ENCODE peak calls at places on chromosomes 3 and 15, in four cellular contexts. R, S, X and D are unnamed samples.
A peak's percentile ranks its signal among the peaks of the same experiment; 100 is the strongest.

GRCh38 chr3:139608924-139609323 is 68.8 kb downstream of the NMNAT3 start:
- DNase-seq in R (no peak), S (no peak), X (no peak), D (no peak)

GRCh38 chr3:108485146-108485545 is 25.2 kb downstream of the MYH15 start:
- DNase-seq in R (no peak), S (no peak), X (no peak), D (no peak)

GRCh38 chr3:72892870-72893269 is 5.0 kb downstream of the GXYLT2 start:
- DNase-seq in R (no peak), S (no peak), X (no peak), D (no peak)

GRCh38 chr3:186512570-186513302 is 31.4 kb downstream of the CRYGS start:
- DNase-seq in R (no peak), S (no peak), X (no peak), D (no peak)

GRCh38 chr3:52787672-52788625 is 6.6 kb upstream of the ITIH3 start:
- DNase-seq in R (peak; percentile 69), S (peak; percentile 73), X (peak; percentile 11), D (no peak)

GRCh38 chr3:117350386-117350785 is 640.8 kb downstream of the TUSC7 start:
- DNase-seq in R (no peak), S (no peak), X (no peak), D (no peak)

GRCh38 chr3:166634091-166634746 is 745.9 kb downstream of the ZBBX start:
- DNase-seq in R (no peak), S (no peak), X (no peak), D (no peak)

GRCh38 chr3:71258116-71258515 is 325.4 kb downstream of the FOXP1 start:
- DNase-seq in R (no peak), S (no peak), X (peak; percentile 71), D (no peak)

GRCh38 chr15:30984118-30984517 is 7.3 kb downstream of the MTMR10 start:
- DNase-seq in R (no peak), S (no peak), X (no peak), D (no peak)

GRCh38 chr3:159191454-159191853 is 389.6 kb downstream of the MFSD1 start:
- DNase-seq in R (no peak), S (no peak), X (peak; percentile 88), D (no peak)
- TF ChIP-seq CTCF in R (no peak), S (no peak), X (no peak), D (no peak)

DNA sequence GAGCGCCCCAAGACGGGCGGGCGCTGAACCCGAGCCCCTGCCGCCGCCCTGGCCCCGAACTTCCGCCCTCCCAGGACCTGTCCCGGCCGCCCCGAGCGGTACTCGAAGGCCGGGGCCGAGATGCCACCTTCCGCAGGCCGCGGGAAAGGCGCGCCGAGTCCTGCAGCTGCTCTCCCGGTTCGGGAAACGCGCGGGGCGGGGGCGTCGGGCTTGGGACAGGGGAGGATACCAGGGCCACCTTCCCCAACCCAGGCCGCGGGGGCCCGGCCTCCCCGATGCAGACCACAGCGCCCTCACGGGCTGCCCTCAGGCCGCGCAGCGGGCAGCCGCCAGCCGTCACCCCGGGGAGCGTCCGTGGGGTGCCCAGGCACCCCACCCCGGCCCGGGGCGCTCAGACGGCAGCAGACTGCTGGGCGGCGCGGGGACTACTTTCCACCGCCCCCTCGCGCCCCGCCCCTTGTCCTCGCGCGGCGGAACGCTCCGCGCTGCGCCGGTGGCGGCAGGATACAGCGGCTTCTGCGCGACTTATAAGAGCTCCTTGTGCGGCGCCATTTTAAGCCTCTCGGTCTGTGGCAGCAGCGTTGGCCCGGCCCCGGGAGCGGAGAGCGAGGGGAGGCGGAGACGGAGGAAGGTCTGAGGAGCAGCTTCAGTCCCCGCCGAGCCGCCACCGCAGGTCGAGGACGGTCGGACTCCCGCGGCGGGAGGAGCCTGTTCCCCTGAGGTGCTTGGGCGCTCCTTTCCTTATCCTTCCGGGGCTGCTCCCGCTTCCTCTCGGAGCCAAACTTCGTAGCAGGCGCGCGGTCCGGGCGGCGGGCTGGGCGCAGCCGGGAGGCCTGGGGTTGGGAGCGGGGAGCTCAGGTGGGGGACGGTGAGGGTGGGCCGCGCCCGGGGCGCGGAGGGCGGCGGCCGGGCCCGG is at the start of gene CTNNB1:
- DNase-seq in R (peak; percentile 92), S (peak; percentile 90), X (peak; percentile 97), D (peak; percentile 93)
- TF ChIP-seq CTCF in R (no peak), S (no peak), X (no peak), D (no peak)

DNA sequence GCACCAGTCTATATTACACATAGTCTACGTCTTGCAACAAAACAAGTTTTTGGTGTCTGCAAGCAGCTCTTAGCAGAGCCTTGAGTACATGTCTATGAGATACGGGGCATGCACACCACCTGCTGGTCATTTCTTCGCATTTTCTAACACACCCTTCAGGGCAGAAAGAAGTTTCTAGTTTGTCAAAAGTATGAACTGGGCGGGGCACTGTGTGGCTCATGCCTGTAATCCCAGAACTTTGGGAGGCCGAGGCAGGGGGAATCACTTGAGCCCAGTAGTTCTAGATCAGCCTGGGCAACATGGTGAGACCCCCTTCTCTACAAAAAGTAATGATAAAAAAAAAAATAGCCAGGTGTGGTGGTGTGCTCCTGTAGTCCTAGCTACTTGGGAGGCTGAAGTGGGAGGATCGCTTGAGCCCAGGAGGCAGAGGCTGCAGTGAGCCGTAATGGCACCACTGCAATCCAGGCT is 64.2 kb upstream of the ARL8B start:
- DNase-seq in R (peak; percentile 61), S (peak; percentile 84), X (peak; percentile 69), D (peak; percentile 49)
- TF ChIP-seq CTCF in R (peak; percentile 80), S (peak; percentile 75), X (peak; percentile 62), D (peak; percentile 56)

GRCh38 chr3:59812188-59812587 is 762.4 kb upstream of the CFAP20DC start:
- DNase-seq in R (no peak), S (no peak), X (no peak), D (no peak)

GRCh38 chr3:59809750-59810444 is 760.1 kb upstream of the CFAP20DC start:
- DNase-seq in R (no peak), S (no peak), X (no peak), D (no peak)

GRCh38 chr3:59816312-59816711 is 766.5 kb upstream of the CFAP20DC start:
- DNase-seq in R (no peak), S (no peak), X (no peak), D (no peak)

GRCh38 chr3:59809016-59809415 is 759.2 kb upstream of the CFAP20DC start:
- DNase-seq in R (no peak), S (no peak), X (peak; percentile 68), D (no peak)

GRCh38 chr3:59812778-59813558 is 763.1 kb upstream of the CFAP20DC start:
- DNase-seq in R (no peak), S (no peak), X (no peak), D (no peak)
- TF ChIP-seq CTCF in R (no peak), S (no peak), X (no peak), D (no peak)